ENCODE peak calls at places on chromosomes 12 and 14, in ten cellular contexts. One of them, this sample, is unnamed.
A peak's percentile ranks its signal among the peaks of the same experiment; 100 is the strongest.

GRCh38 chr12:91778938-91779400 is 366.7 kb downstream of the BTG1 start:
- DNase-seq in fibroblast of the aortic adventitia: peak; percentile 82
- DNase-seq in sigmoid colon: peak; percentile 70
- DNase-seq in heart right ventricle: no peak
- DNase-seq in cardiac muscle cell: peak; percentile 84
- DNase-seq in choroid plexus epithelial cell: peak; percentile 93
- DNase-seq in thoracic aorta: peak; percentile 3
- DNase-seq in astrocyte of the cerebellum: peak; percentile 40
- DNase-seq in tibial artery: no peak
- DNase-seq in nephron progenitor cell: peak; percentile 1
- DNase-seq in this sample: peak; percentile 95

GRCh38 chr12:109550310-109550680 is 23.0 kb downstream of the MMAB start:
- DNase-seq in fibroblast of the aortic adventitia: no peak
- DNase-seq in sigmoid colon: no peak
- DNase-seq in heart right ventricle: no peak
- DNase-seq in cardiac muscle cell: no peak
- DNase-seq in choroid plexus epithelial cell: no peak
- DNase-seq in thoracic aorta: no peak
- DNase-seq in astrocyte of the cerebellum: no peak
- DNase-seq in tibial artery: no peak
- DNase-seq in nephron progenitor cell: no peak
- DNase-seq in this sample: no peak

GRCh38 chr12:105721051-105721825 is 390.7 kb downstream of the C12orf75 start:
- DNase-seq in fibroblast of the aortic adventitia: no peak
- DNase-seq in sigmoid colon: no peak
- DNase-seq in heart right ventricle: no peak
- DNase-seq in cardiac muscle cell: no peak
- DNase-seq in choroid plexus epithelial cell: no peak
- DNase-seq in thoracic aorta: no peak
- DNase-seq in astrocyte of the cerebellum: peak; percentile 80
- DNase-seq in tibial artery: no peak
- DNase-seq in nephron progenitor cell: no peak
- DNase-seq in this sample: no peak

GRCh38 chr12:5514545-5514944 is 82.6 kb downstream of the NTF3 start:
- DNase-seq in fibroblast of the aortic adventitia: no peak
- DNase-seq in sigmoid colon: no peak
- DNase-seq in heart right ventricle: no peak
- DNase-seq in cardiac muscle cell: no peak
- DNase-seq in choroid plexus epithelial cell: no peak
- DNase-seq in thoracic aorta: no peak
- DNase-seq in astrocyte of the cerebellum: no peak
- DNase-seq in tibial artery: no peak
- DNase-seq in nephron progenitor cell: no peak
- DNase-seq in this sample: no peak

GRCh38 chr12:40752011-40752410 is 59.8 kb downstream of the CNTN1 start:
- DNase-seq in fibroblast of the aortic adventitia: no peak
- DNase-seq in sigmoid colon: no peak
- DNase-seq in heart right ventricle: no peak
- DNase-seq in cardiac muscle cell: no peak
- DNase-seq in choroid plexus epithelial cell: no peak
- DNase-seq in thoracic aorta: no peak
- DNase-seq in astrocyte of the cerebellum: no peak
- DNase-seq in tibial artery: no peak
- DNase-seq in nephron progenitor cell: no peak
- DNase-seq in this sample: no peak

GRCh38 chr12:72094490-72094889 is 155.8 kb downstream of the TPH2 start:
- DNase-seq in fibroblast of the aortic adventitia: no peak
- DNase-seq in sigmoid colon: no peak
- DNase-seq in heart right ventricle: no peak
- DNase-seq in cardiac muscle cell: no peak
- DNase-seq in choroid plexus epithelial cell: no peak
- DNase-seq in thoracic aorta: no peak
- DNase-seq in astrocyte of the cerebellum: no peak
- DNase-seq in tibial artery: no peak
- DNase-seq in nephron progenitor cell: no peak
- DNase-seq in this sample: no peak

GRCh38 chr14:53615254-53615653 is 341.4 kb downstream of the BMP4 start:
- DNase-seq in fibroblast of the aortic adventitia: no peak
- DNase-seq in sigmoid colon: no peak
- DNase-seq in heart right ventricle: no peak
- DNase-seq in cardiac muscle cell: no peak
- DNase-seq in choroid plexus epithelial cell: no peak
- DNase-seq in thoracic aorta: no peak
- DNase-seq in astrocyte of the cerebellum: no peak
- DNase-seq in tibial artery: no peak
- DNase-seq in nephron progenitor cell: no peak
- DNase-seq in this sample: no peak

GRCh38 chr12:46371718-46372130 is 849 bp downstream of the SLC38A2 start:
- DNase-seq in fibroblast of the aortic adventitia: peak; percentile 67
- DNase-seq in sigmoid colon: peak; percentile 89
- DNase-seq in heart right ventricle: peak; percentile 71
- DNase-seq in cardiac muscle cell: peak; percentile 68
- DNase-seq in choroid plexus epithelial cell: peak; percentile 71
- DNase-seq in thoracic aorta: peak; percentile 25
- DNase-seq in astrocyte of the cerebellum: no peak
- DNase-seq in tibial artery: peak; percentile 87
- DNase-seq in nephron progenitor cell: peak; percentile 55
- DNase-seq in this sample: peak; percentile 68

GRCh38 chr12:75658826-75659823 is 147.7 kb upstream of the KRR1 start:
- DNase-seq in fibroblast of the aortic adventitia: peak; percentile 88
- DNase-seq in sigmoid colon: no peak
- DNase-seq in heart right ventricle: no peak
- DNase-seq in cardiac muscle cell: peak; percentile 80
- DNase-seq in choroid plexus epithelial cell: peak; percentile 81
- DNase-seq in thoracic aorta: no peak
- DNase-seq in astrocyte of the cerebellum: peak; percentile 52
- DNase-seq in tibial artery: no peak
- DNase-seq in nephron progenitor cell: no peak
- DNase-seq in this sample: peak; percentile 61

GRCh38 chr12:106632797-106633450 is 50.1 kb downstream of the RFX4 start:
- DNase-seq in fibroblast of the aortic adventitia: no peak
- DNase-seq in sigmoid colon: no peak
- DNase-seq in heart right ventricle: no peak
- DNase-seq in cardiac muscle cell: no peak
- DNase-seq in choroid plexus epithelial cell: peak; percentile 14
- DNase-seq in thoracic aorta: no peak
- DNase-seq in astrocyte of the cerebellum: no peak
- DNase-seq in tibial artery: no peak
- DNase-seq in nephron progenitor cell: no peak
- DNase-seq in this sample: no peak

GRCh38 chr14:80637726-80638619 is 303.6 kb downstream of the CEP128 start:
- DNase-seq in fibroblast of the aortic adventitia: no peak
- DNase-seq in sigmoid colon: no peak
- DNase-seq in heart right ventricle: no peak
- DNase-seq in cardiac muscle cell: no peak
- DNase-seq in choroid plexus epithelial cell: peak; percentile 49
- DNase-seq in thoracic aorta: no peak
- DNase-seq in astrocyte of the cerebellum: no peak
- DNase-seq in tibial artery: no peak
- DNase-seq in nephron progenitor cell: no peak
- DNase-seq in this sample: no peak

GRCh38 chr14:80638620-80639215 is 302.8 kb downstream of the CEP128 start:
- DNase-seq in fibroblast of the aortic adventitia: peak; percentile 50
- DNase-seq in sigmoid colon: no peak
- DNase-seq in heart right ventricle: no peak
- DNase-seq in cardiac muscle cell: peak; percentile 73
- DNase-seq in choroid plexus epithelial cell: peak; percentile 89
- DNase-seq in thoracic aorta: no peak
- DNase-seq in astrocyte of the cerebellum: peak; percentile 6
- DNase-seq in tibial artery: no peak
- DNase-seq in nephron progenitor cell: no peak
- DNase-seq in this sample: peak; percentile 42

GRCh38 chr14:80634106-80634758 is 307.3 kb downstream of the CEP128 start:
- DNase-seq in fibroblast of the aortic adventitia: peak; percentile 25
- DNase-seq in sigmoid colon: no peak
- DNase-seq in heart right ventricle: no peak
- DNase-seq in cardiac muscle cell: peak; percentile 19
- DNase-seq in choroid plexus epithelial cell: peak; percentile 30
- DNase-seq in thoracic aorta: no peak
- DNase-seq in astrocyte of the cerebellum: no peak
- DNase-seq in tibial artery: no peak
- DNase-seq in nephron progenitor cell: no peak
- DNase-seq in this sample: peak; percentile 71

GRCh38 chr14:80636071-80636470 is 305.5 kb downstream of the CEP128 start:
- DNase-seq in fibroblast of the aortic adventitia: no peak
- DNase-seq in sigmoid colon: no peak
- DNase-seq in heart right ventricle: no peak
- DNase-seq in cardiac muscle cell: peak; percentile 17
- DNase-seq in choroid plexus epithelial cell: peak; percentile 46
- DNase-seq in thoracic aorta: no peak
- DNase-seq in astrocyte of the cerebellum: no peak
- DNase-seq in tibial artery: no peak
- DNase-seq in nephron progenitor cell: no peak
- DNase-seq in this sample: peak; percentile 38
- TF ChIP-seq CTCF in fibroblast of the aortic adventitia: peak; percentile 14
- TF ChIP-seq CTCF in sigmoid colon: no peak
- TF ChIP-seq CTCF in heart right ventricle: no peak
- TF ChIP-seq CTCF in cardiac muscle cell: peak; percentile 21
- TF ChIP-seq CTCF in choroid plexus epithelial cell: peak; percentile 42
- TF ChIP-seq CTCF in thoracic aorta: no peak
- TF ChIP-seq CTCF in astrocyte of the cerebellum: peak; percentile 3
- TF ChIP-seq CTCF in tibial artery: no peak
- TF ChIP-seq CTCF in nephron progenitor cell: peak; percentile 33
- TF ChIP-seq CTCF in this sample: peak; percentile 21

GRCh38 chr12:24012528-24012927 is 63.1 kb upstream of the SOX5 start:
- DNase-seq in fibroblast of the aortic adventitia: peak; percentile 43
- DNase-seq in sigmoid colon: no peak
- DNase-seq in heart right ventricle: no peak
- DNase-seq in cardiac muscle cell: peak; percentile 43
- DNase-seq in choroid plexus epithelial cell: peak; percentile 44
- DNase-seq in thoracic aorta: no peak
- DNase-seq in astrocyte of the cerebellum: no peak
- DNase-seq in tibial artery: no peak
- DNase-seq in nephron progenitor cell: no peak
- DNase-seq in this sample: peak; percentile 54
- TF ChIP-seq CTCF in fibroblast of the aortic adventitia: peak; percentile 44
- TF ChIP-seq CTCF in sigmoid colon: no peak
- TF ChIP-seq CTCF in heart right ventricle: peak; percentile 11
- TF ChIP-seq CTCF in cardiac muscle cell: peak; percentile 43
- TF ChIP-seq CTCF in choroid plexus epithelial cell: peak; percentile 43
- TF ChIP-seq CTCF in thoracic aorta: no peak
- TF ChIP-seq CTCF in astrocyte of the cerebellum: no peak
- TF ChIP-seq CTCF in tibial artery: no peak
- TF ChIP-seq CTCF in nephron progenitor cell: no peak
- TF ChIP-seq CTCF in this sample: peak; percentile 54

GRCh38 chr14:23567186-23568020 is at the start of gene AP1G2:
- DNase-seq in fibroblast of the aortic adventitia: peak; percentile 38
- DNase-seq in sigmoid colon: peak; percentile 92
- DNase-seq in heart right ventricle: peak; percentile 85
- DNase-seq in cardiac muscle cell: peak; percentile 86
- DNase-seq in choroid plexus epithelial cell: peak; percentile 78
- DNase-seq in thoracic aorta: no peak
- DNase-seq in astrocyte of the cerebellum: no peak
- DNase-seq in tibial artery: peak; percentile 86
- DNase-seq in nephron progenitor cell: peak; percentile 86
- DNase-seq in this sample: peak; percentile 90
- TF ChIP-seq CTCF in fibroblast of the aortic adventitia: no peak
- TF ChIP-seq CTCF in sigmoid colon: no peak
- TF ChIP-seq CTCF in heart right ventricle: no peak
- TF ChIP-seq CTCF in cardiac muscle cell: no peak
- TF ChIP-seq CTCF in choroid plexus epithelial cell: no peak
- TF ChIP-seq CTCF in thoracic aorta: no peak
- TF ChIP-seq CTCF in astrocyte of the cerebellum: no peak
- TF ChIP-seq CTCF in tibial artery: no peak
- TF ChIP-seq CTCF in nephron progenitor cell: no peak
- TF ChIP-seq CTCF in this sample: no peak

DNA sequence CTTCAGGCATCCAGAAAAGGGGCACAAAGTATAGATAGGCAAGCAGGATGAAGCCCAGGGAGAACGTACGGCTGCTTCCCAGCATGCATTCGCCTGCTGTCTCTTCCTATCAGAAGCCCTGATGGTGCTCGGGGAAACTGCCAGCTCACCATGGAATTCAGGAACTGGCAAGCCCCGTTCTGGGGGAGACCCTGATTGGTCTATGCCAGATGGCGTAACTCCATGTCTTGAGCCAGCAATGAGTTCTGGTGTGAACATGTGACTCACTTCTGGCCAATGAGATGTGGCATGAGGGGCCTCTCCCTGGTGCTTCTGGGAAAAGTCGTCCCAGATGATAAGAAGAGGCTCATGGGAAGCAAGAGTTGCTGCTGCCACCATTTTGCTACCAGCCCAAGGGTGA is 270.8 kb downstream of the BCL11B start:
- DNase-seq in fibroblast of the aortic adventitia: no peak
- DNase-seq in sigmoid colon: no peak
- DNase-seq in heart right ventricle: no peak
- DNase-seq in cardiac muscle cell: no peak
- DNase-seq in choroid plexus epithelial cell: no peak
- DNase-seq in thoracic aorta: no peak
- DNase-seq in astrocyte of the cerebellum: no peak
- DNase-seq in tibial artery: no peak
- DNase-seq in nephron progenitor cell: no peak
- DNase-seq in this sample: no peak
- TF ChIP-seq CTCF in fibroblast of the aortic adventitia: no peak
- TF ChIP-seq CTCF in sigmoid colon: no peak
- TF ChIP-seq CTCF in heart right ventricle: no peak
- TF ChIP-seq CTCF in cardiac muscle cell: no peak
- TF ChIP-seq CTCF in choroid plexus epithelial cell: no peak
- TF ChIP-seq CTCF in thoracic aorta: no peak
- TF ChIP-seq CTCF in astrocyte of the cerebellum: no peak
- TF ChIP-seq CTCF in tibial artery: no peak
- TF ChIP-seq CTCF in nephron progenitor cell: no peak
- TF ChIP-seq CTCF in this sample: no peak

GRCh38 chr12:99505805-99506204 is 141.7 kb upstream of the GARIN6 start:
- DNase-seq in fibroblast of the aortic adventitia: no peak
- DNase-seq in sigmoid colon: no peak
- DNase-seq in heart right ventricle: no peak
- DNase-seq in cardiac muscle cell: no peak
- DNase-seq in choroid plexus epithelial cell: no peak
- DNase-seq in thoracic aorta: no peak
- DNase-seq in astrocyte of the cerebellum: no peak
- DNase-seq in tibial artery: no peak
- DNase-seq in nephron progenitor cell: no peak
- DNase-seq in this sample: no peak
- TF ChIP-seq CTCF in fibroblast of the aortic adventitia: no peak
- TF ChIP-seq CTCF in sigmoid colon: no peak
- TF ChIP-seq CTCF in heart right ventricle: no peak
- TF ChIP-seq CTCF in cardiac muscle cell: no peak
- TF ChIP-seq CTCF in choroid plexus epithelial cell: no peak
- TF ChIP-seq CTCF in thoracic aorta: no peak
- TF ChIP-seq CTCF in astrocyte of the cerebellum: no peak
- TF ChIP-seq CTCF in tibial artery: no peak
- TF ChIP-seq CTCF in nephron progenitor cell: no peak
- TF ChIP-seq CTCF in this sample: no peak